ENCODE peak calls at places on chromosomes 13 and 19, in four cellular contexts. I is H1, U is HepG2, V is K562. B is an unnamed sample.

GRCh38 chr13:100825551-100825950 is 151.0 kb upstream of the TMTC4 start:
- DNase-seq in I (no peak), V (no peak), U (no peak), B (no peak)

GRCh38 chr13:89567025-89567424 is 1780.5 kb upstream of the MIR17HG start:
- DNase-seq in U (no peak), V (no peak), I (no peak), B (no peak)

GRCh38 chr13:87120476-87120875 is 550.7 kb upstream of the SLITRK5 start:
- DNase-seq in I (no peak), U (no peak), V (no peak), B (no peak)

GRCh38 chr19:33064778-33065550 is at the start of gene RHPN2:
- DNase-seq in V (peak), I (peak), U (peak), B (no peak)

GRCh38 chr13:77584111-77584510 is 48.6 kb downstream of the SCEL start:
- DNase-seq in U (no peak), V (no peak), I (no peak), B (no peak)

GRCh38 chr13:113083402-113084061 is 22.1 kb upstream of the F7 start:
- DNase-seq in V (no peak), U (no peak), I (no peak), B (no peak)

GRCh38 chr13:45231722-45232121 is 30.9 kb upstream of the KCTD4 start:
- DNase-seq in U (no peak), V (peak), I (no peak), B (no peak)

GRCh38 chr19:20278342-20278741 is 111.3 kb downstream of the ZNF486 start:
- DNase-seq in I (no peak), U (peak), V (no peak), B (no peak)

GRCh38 chr13:22055259-22055658 is 384.4 kb downstream of the FGF9 start:
- DNase-seq in U (no peak), V (no peak), I (no peak), B (no peak)

GRCh38 chr13:40388617-40389016 is 277.8 kb downstream of the FOXO1 start:
- DNase-seq in V (no peak), U (no peak), I (no peak), B (peak)

GRCh38 chr13:76921516-76921915 is 26.8 kb upstream of the ACOD1 start:
- DNase-seq in U (no peak), V (no peak), I (no peak), B (no peak)

GRCh38 chr13:111034811-111035210 is 80.3 kb upstream of the ARHGEF7 start:
- DNase-seq in V (no peak), I (no peak), U (no peak), B (no peak)

DNA sequence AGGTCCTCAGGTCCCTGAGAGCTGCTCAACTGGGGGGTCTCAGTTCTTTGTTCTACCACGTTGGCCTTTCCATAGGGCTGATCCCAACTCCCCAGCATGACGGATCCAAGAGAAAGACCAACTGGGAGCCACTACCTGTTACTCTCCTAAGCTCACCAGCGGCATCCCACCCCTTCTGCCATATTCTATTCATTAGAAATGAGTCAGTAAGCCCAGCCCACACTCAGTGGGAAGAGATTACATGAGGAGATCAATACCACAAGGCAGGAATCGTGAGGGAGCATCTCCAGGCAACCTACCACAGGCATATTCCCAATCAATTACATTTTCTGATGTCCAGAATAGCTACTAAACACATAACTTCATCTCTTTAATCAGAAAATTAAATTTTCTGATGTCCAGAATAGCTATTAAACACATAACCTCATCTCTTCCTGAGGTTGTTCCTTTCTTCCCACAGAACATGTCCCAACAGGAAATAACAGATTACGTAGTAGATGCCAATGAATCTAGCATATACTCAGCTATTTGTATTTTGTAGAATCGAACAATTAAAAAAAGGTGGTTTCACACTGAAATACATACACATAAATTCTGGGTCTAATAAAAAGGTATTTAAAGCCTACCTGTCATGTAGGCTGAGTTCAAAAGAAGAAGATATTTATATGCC is 708.1 kb upstream of the ARGLU1 start:
- DNase-seq in V (no peak), U (no peak), I (no peak), B (no peak)
- TF ChIP-seq CHD2 in V (no peak), U (no peak), I (no peak), B (no peak)

DNA sequence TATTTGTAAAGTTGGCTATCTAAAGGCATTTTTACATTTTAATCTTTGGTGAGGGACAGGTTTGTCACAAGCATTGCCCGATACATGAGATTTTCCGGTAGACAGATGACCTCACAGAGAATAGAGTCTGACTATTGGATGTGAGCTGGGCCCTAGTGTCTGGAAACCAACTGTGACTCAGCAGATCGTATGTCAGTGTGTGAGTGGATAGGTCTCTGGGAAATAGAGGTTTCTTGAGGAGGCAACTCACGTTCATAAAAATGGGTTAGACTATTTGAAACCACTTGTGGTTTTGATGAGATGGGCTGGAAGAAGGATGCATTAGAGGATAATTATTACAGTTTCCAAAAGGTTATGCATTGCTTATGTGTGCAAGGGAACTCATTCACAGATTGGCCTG is 19.2 kb downstream of the HS6ST3 start:
- DNase-seq in U (no peak), I (no peak), V (no peak), B (no peak)
- TF ChIP-seq MAX in U (no peak), I (no peak), V (no peak), B (no peak)

GRCh38 chr19:42176649-42176989 is 40.9 kb downstream of the DEDD2 start:
- DNase-seq in I (peak), U (no peak), V (peak), B (no peak)
- TF ChIP-seq ZNF274 in I (no peak), U (no peak), V (no peak), B (no peak)

DNA sequence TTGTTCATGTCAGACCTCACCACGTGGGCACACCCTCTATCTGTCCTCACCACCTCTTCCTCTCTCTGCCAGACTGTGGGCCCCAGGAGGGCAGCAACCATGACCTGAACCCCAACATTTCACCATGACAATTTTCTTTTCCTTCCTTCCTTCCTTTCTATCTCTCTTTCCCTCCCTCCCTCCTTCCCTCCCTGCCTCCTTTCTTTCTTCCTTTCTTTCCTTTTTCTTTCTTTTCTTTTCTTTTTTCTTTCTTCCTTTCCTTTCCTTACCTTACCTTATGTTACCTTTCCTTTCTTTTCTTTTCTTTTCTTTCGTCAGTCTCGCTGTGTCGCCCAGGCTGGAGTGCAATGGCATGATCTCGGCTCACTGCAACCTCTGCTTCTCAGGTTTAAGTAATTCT is 8.7 kb upstream of the FCER2 start:
- DNase-seq in I (no peak), V (no peak), U (no peak), B (no peak)
- TF ChIP-seq CHD2 in I (no peak), V (no peak), U (no peak), B (no peak)

GRCh38 chr13:66578305-66578704 is 651.8 kb downstream of the PCDH9 start:
- DNase-seq in V (no peak), I (no peak), U (no peak), B (no peak)
- TF ChIP-seq MAX in V (no peak), I (no peak), U (no peak), B (no peak)

B was measured in GM12878.